ENCODE peak calls at places on chromosomes 7 and 10, in five cellular contexts. E is astrocyte of the spinal cord; C is fibroblast of pulmonary artery; Z is skeletal muscle cell; B is activated naive CD4-positive, alpha-beta T cell. S is an unnamed sample.

GRCh38 chr7:77940647-77941046 is 142.1 kb downstream of the PHTF2 start:
- DNase-seq in B (no peak), Z (no peak), E (peak; percentile 47), C (peak; percentile 65), S (peak; percentile 8)

GRCh38 chr7:155839461-155839860 is 27.2 kb upstream of the SHH start:
- DNase-seq in B (no peak), C (no peak), E (no peak), Z (no peak), S (no peak)

GRCh38 chr7:74193054-74193453 is 16.8 kb upstream of the LAT2 start:
- DNase-seq in B (no peak), E (no peak), Z (no peak), C (no peak), S (no peak)

GRCh38 chr7:16991551-16991950 is 109.8 kb upstream of the AGR3 start:
- DNase-seq in C (no peak), B (no peak), E (no peak), Z (no peak), S (no peak)

GRCh38 chr10:91909178-91909677 is at the start of gene FGFBP3:
- DNase-seq in E (peak; percentile 55), Z (no peak), B (no peak), C (peak; percentile 51), S (no peak)

GRCh38 chr10:133098426-133099124 is 10.9 kb downstream of the ADGRA1 start:
- DNase-seq in B (no peak), E (no peak), Z (no peak), C (no peak), S (no peak)

GRCh38 chr7:5702876-5703571 is 78.4 kb downstream of the RNF216 start:
- DNase-seq in Z (no peak), B (no peak), E (peak; percentile 30), C (no peak), S (no peak)

GRCh38 chr7:86453454-86453853 is 190.3 kb upstream of the GRM3 start:
- DNase-seq in Z (no peak), E (no peak), C (no peak), B (no peak), S (no peak)

GRCh38 chr10:46031648-46032532 is 1.5 kb upstream of the NCOA4 start:
- DNase-seq in Z (no peak), C (peak; percentile 46), B (no peak), E (no peak), S (no peak)

GRCh38 chr10:96987842-96988175 is 155.7 kb downstream of the LCOR start:
- DNase-seq in E (no peak), B (no peak), Z (no peak), C (no peak), S (no peak)